ENCODE peak calls at places on chromosomes 6 and 20, in five cellular contexts. U is HepG2, O is thyroid gland, H is heart right ventricle, T is cardiac muscle cell. Z is an unnamed sample. For H3K4me1, the result is how much of the 10 kb centered on the place peaks cover.

GRCh38 chr6:84150680-84151079 is 76.8 kb downstream of the CEP162 start:
- DNase-seq in H (no peak), O (no peak), T (peak), U (no peak), Z (no peak)

GRCh38 chr6:19465240-19465639 is 371.9 kb upstream of the ID4 start:
- DNase-seq in H (no peak), O (no peak), U (no peak), T (no peak), Z (no peak)

GRCh38 chr6:144349690-144350132 is 64.6 kb downstream of the UTRN start:
- DNase-seq in H (peak), U (peak), T (peak), O (no peak), Z (peak)

GRCh38 chr20:53381568-53382262 is 211.9 kb downstream of the ZNF217 start:
- DNase-seq in T (no peak), O (no peak), H (no peak), U (no peak), Z (no peak)

GRCh38 chr6:2859325-2859700 is 17.6 kb upstream of the SERPINB1 start:
- DNase-seq in U (no peak), T (no peak), H (no peak), O (no peak), Z (no peak)

GRCh38 chr6:85388531-85388930 is 61.4 kb upstream of the NT5E start:
- DNase-seq in U (no peak), T (no peak), O (no peak), H (no peak), Z (no peak)

GRCh38 chr6:43770417-43771209 is 602 bp downstream of the VEGFA start:
- DNase-seq in T (peak), O (peak), U (peak), H (peak), Z (peak)

GRCh38 chr20:3704085-3704484 is 8.3 kb downstream of the SIGLEC1 start:
- DNase-seq in O (peak), U (no peak), H (no peak), T (no peak), Z (no peak)

GRCh38 chr20:33301192-33301930 is 18.3 kb downstream of the BPIFB1 start:
- DNase-seq in H (no peak), T (peak), U (no peak), O (no peak), Z (no peak)

GRCh38 chr20:48620486-48621255 is 207.1 kb downstream of the PREX1 start:
- DNase-seq in T (peak), O (peak), H (peak), U (peak), Z (peak)

DNA sequence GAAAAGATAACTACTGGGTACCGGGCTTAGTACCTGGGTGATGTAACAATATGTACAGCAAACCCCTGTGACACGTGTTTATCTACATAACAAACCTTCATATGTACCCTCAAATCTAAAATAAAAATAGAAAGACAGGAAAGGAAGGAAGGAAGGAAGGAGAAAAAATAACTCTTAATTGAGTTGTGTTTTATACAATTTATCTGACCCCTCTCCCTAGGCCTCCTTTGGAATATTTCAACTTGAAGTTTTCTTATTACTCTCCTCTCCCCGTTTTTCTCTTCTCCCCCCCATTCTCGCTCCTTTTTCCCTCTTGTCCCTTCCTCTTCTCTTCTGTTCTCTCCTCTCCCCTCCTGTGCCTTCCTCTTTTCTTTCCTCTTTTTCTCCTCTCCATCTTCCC is 156.1 kb downstream of the F13A1 start:
- DNase-seq in O (no peak), T (no peak), H (no peak), U (no peak), Z (no peak)
- H3K4me1 ChIP-seq in O (under half), T (under half), H (under half), U (under half), Z (under half)

DNA sequence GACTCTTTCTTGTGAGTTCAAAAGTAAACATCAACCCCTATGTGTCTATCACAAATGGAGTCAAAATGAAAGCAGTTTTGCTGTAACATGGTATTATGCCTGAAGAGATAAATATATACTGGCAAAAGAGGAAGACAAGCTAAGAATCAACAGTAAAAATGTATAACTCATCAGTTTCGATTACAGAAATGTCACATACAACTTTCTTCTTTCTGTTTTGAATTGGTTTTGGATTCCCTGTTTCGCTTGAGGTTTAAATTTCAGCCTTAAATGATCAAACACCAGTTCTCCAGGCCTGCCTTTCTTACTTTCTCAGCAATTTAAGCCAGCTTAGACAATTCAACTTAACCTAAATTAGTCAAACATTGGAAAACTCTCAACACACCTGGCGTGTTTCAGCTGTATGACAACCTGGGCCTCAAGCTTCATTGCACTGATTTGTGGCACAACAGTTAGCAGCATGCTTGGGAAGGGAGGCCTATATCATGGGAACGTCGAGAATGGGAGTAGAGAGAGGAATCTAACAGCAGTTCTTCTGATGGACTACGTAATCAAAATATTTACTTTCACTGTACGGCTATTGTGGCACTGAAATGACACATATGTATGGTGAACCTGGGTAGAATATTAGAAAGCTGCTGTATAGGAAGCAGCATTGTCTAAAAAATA is 51.8 kb upstream of the MARCKS start:
- DNase-seq in H (no peak), T (no peak), U (no peak), O (no peak), Z (no peak)
- H3K4me3 ChIP-seq in H (no peak), T (no peak), U (no peak), O (no peak), Z (no peak)

DNA sequence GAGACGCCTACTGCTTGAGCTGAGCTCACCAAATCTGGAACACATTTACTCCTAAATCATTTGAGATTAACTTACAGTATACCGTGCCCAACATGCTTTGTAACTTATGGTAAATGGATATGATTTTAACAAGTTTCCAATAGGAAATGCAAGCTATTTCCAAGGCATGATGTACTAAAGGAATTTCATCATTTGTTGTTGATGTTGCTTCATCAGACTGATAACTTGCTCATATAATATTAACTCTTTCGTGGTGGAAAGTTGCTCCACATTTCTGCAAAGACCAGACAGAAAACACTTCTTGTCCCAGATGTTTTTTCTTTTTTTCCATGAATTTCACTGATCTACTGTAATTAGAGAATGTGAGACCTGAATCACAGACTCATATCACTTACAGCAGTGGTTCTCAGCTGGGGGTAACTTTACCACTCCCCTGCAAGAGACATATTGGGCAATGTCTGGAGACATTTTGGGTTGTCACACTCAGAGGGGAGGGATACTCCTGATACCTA is 116.6 kb upstream of the TRAF3IP2 start:
- DNase-seq in H (no peak), U (no peak), O (no peak), T (peak), Z (no peak)
- H3K4me1 ChIP-seq in H (under half), U (under half), O (under half), T (under half), Z (under half)

GRCh38 chr20:50286174-50286511 is 95.5 kb downstream of the CEBPB start:
- DNase-seq in T (no peak), U (no peak), H (no peak), O (no peak), Z (no peak)

GRCh38 chr20:50285376-50286173 is 94.9 kb downstream of the CEBPB start:
- DNase-seq in H (no peak), T (peak), U (no peak), O (peak), Z (no peak)

GRCh38 chr20:50288128-50288623 is 97.5 kb downstream of the CEBPB start:
- DNase-seq in U (no peak), O (no peak), H (no peak), T (no peak), Z (no peak)

GRCh38 chr20:50287512-50287911 is 96.9 kb downstream of the CEBPB start:
- DNase-seq in U (no peak), H (no peak), O (no peak), T (no peak), Z (no peak)

DNA sequence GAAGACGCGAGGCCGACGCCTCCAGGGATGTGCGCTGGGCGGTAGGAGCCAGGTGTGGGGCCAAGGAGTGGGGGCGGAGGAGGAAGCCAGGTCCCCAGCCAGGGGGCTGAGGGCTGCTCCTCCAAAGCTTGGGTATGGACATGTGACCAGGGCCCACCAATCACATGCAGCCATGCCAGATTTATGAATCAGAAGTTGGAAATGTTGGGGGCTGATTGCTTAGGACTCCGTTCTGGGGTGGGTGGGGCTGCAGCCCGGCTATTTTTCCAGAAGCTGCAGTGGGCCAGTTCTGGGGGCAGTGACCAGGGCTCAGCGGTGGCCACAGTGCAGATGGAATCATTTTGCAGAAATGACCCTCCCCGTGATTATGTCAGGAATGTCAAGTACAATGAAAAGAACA is 96.0 kb downstream of the CEBPB start:
- DNase-seq in H (peak), O (peak), T (peak), U (no peak), Z (peak)
- H3K4me3 ChIP-seq in H (peak), O (no peak), T (no peak), U (no peak), Z (no peak)

GRCh38 chr20:57479196-57479595 is 45.7 kb downstream of the CTCFL start:
- DNase-seq in T (no peak), O (no peak), U (no peak), H (no peak), Z (no peak)

GRCh38 chr20:57476641-57477461 is 48.1 kb downstream of the CTCFL start:
- DNase-seq in T (no peak), U (no peak), H (no peak), O (no peak), Z (no peak)

GRCh38 chr20:57480444-57481152 is 44.3 kb downstream of the CTCFL start:
- DNase-seq in H (no peak), T (no peak), U (no peak), O (no peak), Z (no peak)

GRCh38 chr20:57476073-57476526 is 48.8 kb downstream of the CTCFL start:
- DNase-seq in O (no peak), T (no peak), H (no peak), U (no peak), Z (no peak)

DNA sequence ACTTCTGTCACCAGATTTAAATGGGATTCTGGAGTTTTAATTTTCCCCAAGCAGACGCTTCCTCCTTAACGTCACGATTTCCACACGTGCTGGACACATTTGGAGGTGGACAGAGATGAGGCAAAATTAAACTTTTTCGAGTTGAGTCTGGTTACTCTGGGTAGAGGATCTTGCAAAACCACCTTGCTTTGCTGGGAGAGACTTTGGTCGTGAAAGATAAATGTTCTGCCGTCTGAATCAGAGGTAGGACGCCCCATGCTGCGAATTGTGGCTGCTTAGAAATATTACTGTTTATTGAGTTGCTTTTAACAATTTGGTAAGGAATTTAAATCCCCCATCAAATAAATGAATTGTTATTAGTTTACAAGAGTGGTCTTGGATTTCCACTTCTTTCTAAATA is 46.8 kb downstream of the CTCFL start:
- DNase-seq in H (no peak), T (no peak), U (no peak), O (no peak), Z (no peak)
- H3K4me1 ChIP-seq in H (under half), T (half or more), U (under half), O (under half), Z (under half)

GRCh38 chr20:43188861-43189613 is 669 bp downstream of the PTPRT start:
- DNase-seq in H (no peak), O (no peak), T (no peak), U (no peak), Z (no peak)

GRCh38 chr20:43188234-43188653 is 1.5 kb downstream of the PTPRT start:
- DNase-seq in T (no peak), O (no peak), H (no peak), U (no peak), Z (no peak)

GRCh38 chr20:43190332-43190953 is 737 bp upstream of the PTPRT start:
- DNase-seq in H (no peak), T (no peak), U (no peak), O (no peak), Z (no peak)

GRCh38 chr20:43191143-43191542 is 1.4 kb upstream of the PTPRT start:
- DNase-seq in T (no peak), O (no peak), U (no peak), H (no peak), Z (no peak)

DNA sequence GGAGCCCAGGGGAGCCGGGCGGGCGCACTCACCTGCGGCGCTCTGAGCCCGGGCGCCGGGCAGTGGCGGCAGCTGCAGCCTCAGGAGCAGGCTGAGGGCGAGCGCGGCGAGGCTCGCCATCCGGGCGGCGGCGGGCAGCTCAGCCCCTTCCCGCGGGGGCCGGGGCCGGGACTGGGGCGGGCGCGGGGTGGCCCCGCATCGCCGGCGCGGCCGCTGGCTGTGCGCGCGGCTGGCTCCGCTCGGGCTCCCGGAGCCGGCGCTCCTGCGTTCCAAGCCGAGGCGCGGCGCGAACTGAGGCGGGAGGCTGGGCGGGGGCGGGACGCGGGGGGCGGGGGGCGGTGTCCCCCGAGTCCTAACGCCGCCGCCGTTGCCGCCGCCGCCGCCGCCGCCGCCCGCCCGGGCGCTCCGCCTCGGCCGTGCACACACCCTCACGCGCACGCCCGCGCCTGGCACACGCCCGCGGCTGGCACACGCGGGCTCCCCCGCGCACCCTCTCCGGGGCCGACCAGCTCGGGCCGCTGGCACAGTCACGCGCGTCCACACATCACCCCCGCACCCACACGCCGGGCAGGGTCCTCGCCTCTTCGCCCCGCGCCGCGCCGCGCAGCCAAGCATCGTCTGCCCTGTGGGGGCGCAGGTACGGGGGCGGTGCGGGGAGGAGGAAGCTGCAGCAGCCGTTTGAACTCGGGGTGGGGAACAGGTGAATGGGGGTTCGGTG is at the start of gene PTPRT:
- DNase-seq in U (no peak), O (no peak), T (no peak), H (no peak), Z (no peak)
- H3K4me3 ChIP-seq in U (no peak), O (no peak), T (peak), H (peak), Z (no peak)

GRCh38 chr6:45450132-45450531 is 72.4 kb upstream of the SUPT3H start:
- DNase-seq in O (no peak), T (no peak), H (no peak), U (no peak), Z (no peak)

GRCh38 chr6:45447721-45448120 is 70.0 kb upstream of the SUPT3H start:
- DNase-seq in T (no peak), H (no peak), O (no peak), U (no peak), Z (no peak)

GRCh38 chr6:45448417-45449389 is 71.0 kb upstream of the SUPT3H start:
- DNase-seq in U (no peak), O (no peak), T (no peak), H (no peak), Z (no peak)

GRCh38 chr6:45454008-45454911 is 76.5 kb upstream of the SUPT3H start:
- DNase-seq in H (no peak), T (no peak), U (no peak), O (no peak), Z (no peak)

GRCh38 chr6:45450801-45451200 is 73.1 kb upstream of the SUPT3H start:
- DNase-seq in U (no peak), T (no peak), O (no peak), H (no peak), Z (no peak)
- H3K4me1 ChIP-seq in U (under half), T (under half), O (under half), H (under half), Z (under half)

DNA sequence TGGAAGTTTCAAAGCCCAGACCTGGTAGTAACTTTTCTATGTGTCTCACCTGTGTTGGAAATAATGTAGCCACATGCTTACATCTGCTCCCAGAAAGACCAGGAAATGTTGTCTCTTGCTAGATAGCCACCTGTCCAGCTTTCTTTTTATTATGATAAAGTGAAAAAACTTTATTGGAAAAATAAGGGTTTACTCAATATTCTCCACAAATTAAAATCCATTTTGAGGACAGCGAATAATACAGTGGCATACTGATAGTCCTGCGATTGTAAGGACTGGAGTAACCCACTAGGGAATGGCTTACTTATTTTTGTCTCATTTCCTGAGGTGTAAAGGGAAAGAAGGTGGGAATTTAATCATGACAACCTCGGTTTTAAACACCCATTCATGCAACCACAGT is 100.1 kb downstream of the HFE start:
- DNase-seq in U (no peak), H (no peak), T (no peak), O (no peak), Z (peak)
- H3K4me3 ChIP-seq in U (no peak), H (no peak), T (no peak), O (no peak), Z (peak)